ENCODE peak calls at places on chromosome 9, in five cellular contexts. J is WTC11, M is A549, U is GM12878, F is HepG2. E is an unnamed sample.

GRCh38 chr9:133916159-133916541 is 76.0 kb downstream of the VAV2 start:
- DNase-seq in F (no peak), J (no peak), M (no peak), U (no peak), E (no peak)

GRCh38 chr9:137380606-137381005 is 42.4 kb downstream of the EXD3 start:
- DNase-seq in U (no peak), M (no peak), F (no peak), J (peak; percentile 1), E (no peak)

GRCh38 chr9:24487250-24487861 is 58.3 kb downstream of the IZUMO3 start:
- DNase-seq in F (no peak), M (no peak), J (no peak), U (no peak), E (no peak)

GRCh38 chr9:120571443-120572257 is 8.3 kb downstream of the CDK5RAP2 start:
- DNase-seq in M (no peak), U (no peak), F (peak; percentile 99), J (no peak), E (no peak)

GRCh38 chr9:97773723-97774122 is 76.6 kb upstream of the XPA start:
- DNase-seq in F (no peak), U (no peak), M (no peak), J (no peak), E (peak; percentile 25)

GRCh38 chr9:20997503-20998076 is 33.9 kb downstream of the HACD4 start:
- DNase-seq in M (no peak), U (peak; percentile 47), J (no peak), F (no peak), E (no peak)

GRCh38 chr9:114002986-114003740 is 74.9 kb downstream of the AMBP start:
- DNase-seq in J (peak; percentile 5), M (no peak), U (no peak), F (no peak), E (no peak)

GRCh38 chr9:95073042-95073607 is 244.4 kb downstream of the FANCC start:
- DNase-seq in M (no peak), J (peak; percentile 47), F (peak; percentile 25), U (no peak), E (no peak)

GRCh38 chr9:131666779-131667178 is 73.1 kb downstream of the RAPGEF1 start:
- DNase-seq in J (no peak), U (no peak), F (no peak), M (no peak), E (no peak)

GRCh38 chr9:37997636-37998374 is 71.2 kb downstream of the SHB start:
- DNase-seq in J (no peak), M (no peak), F (no peak), U (no peak), E (no peak)

GRCh38 chr9:117868594-117868993 is 164.4 kb downstream of the TLR4 start:
- DNase-seq in F (no peak), M (no peak), U (no peak), J (no peak), E (no peak)

GRCh38 chr9:104388071-104388470 is 116.0 kb upstream of the OR13F1 start:
- DNase-seq in M (no peak), F (no peak), U (no peak), J (no peak), E (no peak)

GRCh38 chr9:13139641-13140171 is 139.8 kb downstream of the MPDZ start:
- DNase-seq in M (no peak), J (no peak), F (peak; percentile 3), U (no peak), E (no peak)

GRCh38 chr9:120477534-120478001 is 102.4 kb downstream of the CDK5RAP2 start:
- DNase-seq in U (no peak), M (peak; percentile 54), F (peak; percentile 11), J (peak; percentile 75), E (peak; percentile 50)

GRCh38 chr9:14578030-14578429 is 115.2 kb downstream of the ZDHHC21 start:
- DNase-seq in M (no peak), F (no peak), J (no peak), U (no peak), E (no peak)

GRCh38 chr9:93028448-93029006 is 30.0 kb upstream of the SUSD3 start:
- DNase-seq in M (no peak), F (no peak), J (no peak), U (peak; percentile 59), E (no peak)

GRCh38 chr9:110940949-110941557 is 97.2 kb downstream of the LPAR1 start:
- DNase-seq in J (no peak), M (no peak), F (no peak), U (no peak), E (no peak)

GRCh38 chr9:127173063-127173462 is 50.6 kb upstream of the ANGPTL2 start:
- DNase-seq in F (no peak), U (no peak), J (peak; percentile 5), M (no peak), E (no peak)

GRCh38 chr9:134807726-134808125 is 72.9 kb upstream of the FCN2 start:
- DNase-seq in F (no peak), U (no peak), J (no peak), M (no peak), E (no peak)

GRCh38 chr9:137188490-137189296 is at the start of the genes ANAPC2 and SSNA1:
- DNase-seq in U (peak; percentile 82), M (peak; percentile 69), J (peak; percentile 92), F (peak; percentile 85), E (peak; percentile 96)

GRCh38 chr9:132637351-132637750 is 32.4 kb downstream of the DDX31 start:
- DNase-seq in M (no peak), U (no peak), J (no peak), F (no peak), E (no peak)

GRCh38 chr9:98227883-98228282 is 27.6 kb downstream of the TBC1D2 start:
- DNase-seq in M (no peak), F (peak; percentile 69), U (no peak), J (no peak), E (no peak)

GRCh38 chr9:75960561-75960960 is 70.1 kb downstream of the PCSK5 start:
- DNase-seq in J (no peak), F (no peak), M (no peak), U (no peak), E (no peak)

GRCh38 chr9:135522137-135522877 is 1.1 kb downstream of the LCN1 start:
- DNase-seq in J (no peak), M (no peak), F (no peak), U (no peak), E (no peak)

GRCh38 chr9:135109650-135110049 is 22.2 kb downstream of the OLFM1 start:
- DNase-seq in U (no peak), M (no peak), F (no peak), J (no peak), E (no peak)

GRCh38 chr9:137836831-137837241 is 40.7 kb upstream of the CACNA1B start:
- DNase-seq in J (no peak), F (no peak), U (no peak), M (no peak), E (no peak)

GRCh38 chr9:133275105-133276000 is at the start of gene ABO:
- DNase-seq in M (no peak), J (peak; percentile 47), F (no peak), U (no peak), E (peak; percentile 74)

GRCh38 chr9:93669116-93669957 is 93.0 kb downstream of the PHF2 start:
- DNase-seq in M (no peak), J (peak; percentile 6), U (no peak), F (no peak), E (no peak)

GRCh38 chr9:115035872-115036612 is 81.9 kb downstream of the TNC start:
- DNase-seq in F (no peak), U (peak; percentile 77), M (no peak), J (no peak), E (no peak)

GRCh38 chr9:89639367-89639795 is 34.6 kb downstream of the GADD45G start:
- DNase-seq in U (no peak), F (no peak), M (no peak), J (no peak), E (no peak)

GRCh38 chr9:131997779-131998178 is 81.9 kb downstream of the MED27 start:
- DNase-seq in J (no peak), F (no peak), M (no peak), U (no peak), E (no peak)

GRCh38 chr9:20558609-20559016 is 63.7 kb downstream of the MLLT3 start:
- DNase-seq in M (peak; percentile 53), U (no peak), J (no peak), F (no peak), E (no peak)

GRCh38 chr9:116587919-116588318 is 99.2 kb upstream of the TRIM32 start:
- DNase-seq in J (no peak), M (no peak), U (no peak), F (no peak), E (no peak)

GRCh38 chr9:79166005-79166404 is 405.8 kb upstream of the TLE4 start:
- DNase-seq in M (no peak), U (no peak), J (no peak), F (no peak), E (no peak)

GRCh38 chr9:70534058-70534457 is 119.6 kb upstream of the KLF9 start:
- DNase-seq in J (no peak), U (no peak), F (no peak), M (no peak), E (no peak)
- TF ChIP-seq ESRRA in J (no peak), U (no peak), F (no peak), M (no peak), E (no peak)

DNA sequence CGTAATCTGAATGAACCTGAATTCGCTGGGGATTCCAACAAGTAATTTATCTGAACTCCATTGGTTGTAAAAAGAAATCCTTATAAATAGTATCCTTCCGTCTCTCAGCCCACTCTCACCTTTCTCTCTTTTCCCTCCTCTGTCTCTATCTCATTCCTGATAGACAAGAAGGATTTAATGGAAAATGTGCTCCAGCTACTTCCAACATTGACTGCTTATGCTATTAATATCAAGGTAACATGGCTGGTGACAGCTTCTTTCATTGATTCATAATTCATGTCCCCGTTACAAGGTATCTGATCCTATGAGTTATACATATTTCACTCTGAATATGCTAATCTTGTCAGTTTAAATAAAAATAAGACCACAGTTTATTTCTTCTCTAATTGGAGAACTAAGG is 326.8 kb downstream of the RASEF start:
- DNase-seq in M (no peak), F (no peak), U (no peak), J (no peak), E (no peak)
- TF ChIP-seq ESRRA in M (no peak), F (no peak), U (no peak), J (no peak), E (no peak)

DNA sequence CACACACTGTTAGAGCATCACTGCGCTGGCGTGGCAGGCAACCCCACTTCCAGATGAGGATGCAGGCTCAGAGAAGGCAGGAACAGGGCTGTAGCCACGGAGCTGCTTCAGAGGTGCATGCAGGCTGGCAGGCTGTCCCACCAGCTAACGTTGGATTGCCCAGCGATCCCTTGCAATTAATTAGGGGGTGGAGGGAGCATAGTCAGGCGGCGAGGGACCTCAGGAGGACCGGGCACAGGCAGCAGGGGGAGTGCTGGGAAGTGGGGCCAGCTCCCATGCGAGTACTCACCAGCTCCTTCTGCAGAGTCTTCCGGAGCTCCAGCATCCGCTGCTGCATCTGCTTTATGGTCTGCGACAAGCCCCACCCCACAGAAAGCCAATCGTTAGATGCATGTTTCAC is 20.3 kb downstream of the ARPC5L start:
- DNase-seq in U (no peak), M (no peak), F (no peak), J (peak; percentile 31), E (no peak)
- TF ChIP-seq ESRRA in U (no peak), M (no peak), F (no peak), J (no peak), E (no peak)

GRCh38 chr9:34633851-34634550 is 3.6 kb downstream of the SIGMAR1 start:
- DNase-seq in U (no peak), F (peak; percentile 56), J (peak; percentile 75), M (peak; percentile 85), E (peak; percentile 71)
- TF ChIP-seq ESRRA in U (no peak), F (no peak), J (no peak), M (no peak), E (no peak)